ENCODE peak calls at places on chromosomes 13 and 19, in seven cellular contexts. B, L, F, Q, S, I and Z are unnamed samples.

GRCh38 chr13:39603424-39603947 is 493 bp upstream of the LHFPL6 start:
- DNase-seq in B (peak), L (no peak), F (no peak), Q (peak), S (peak), I (peak), Z (no peak)

GRCh38 chr13:71285700-71286099 is 581.3 kb downstream of the DACH1 start:
- DNase-seq in B (no peak), L (no peak), F (no peak), Q (no peak), S (no peak), I (peak), Z (no peak)

GRCh38 chr13:35957174-35957867 is 173.9 kb downstream of the DCLK1 start:
- DNase-seq in B (no peak), L (no peak), F (no peak), Q (no peak), S (no peak), I (no peak), Z (no peak)

GRCh38 chr13:59846845-59847620 is 316.7 kb downstream of the DIAPH3 start:
- DNase-seq in B (no peak), L (no peak), F (no peak), Q (no peak), S (no peak), I (peak), Z (no peak)

GRCh38 chr13:53783466-53783865 is 754.9 kb downstream of the OLFM4 start:
- DNase-seq in B (no peak), L (no peak), F (no peak), Q (no peak), S (peak), I (no peak), Z (no peak)

GRCh38 chr19:18287836-18288772 is 6.7 kb upstream of the JUND start:
- DNase-seq in B (no peak), L (peak), F (no peak), Q (no peak), S (peak), I (peak), Z (no peak)

GRCh38 chr13:19181621-19182485 is at the start of gene TUBA3C:
- DNase-seq in B (no peak), L (no peak), F (no peak), Q (peak), S (no peak), I (no peak), Z (no peak)

GRCh38 chr19:13579388-13580060 is 73.2 kb upstream of the CACNA1A start:
- DNase-seq in B (no peak), L (no peak), F (no peak), Q (no peak), S (no peak), I (no peak), Z (no peak)

GRCh38 chr13:27182844-27183497 is 11.4 kb upstream of the USP12 start:
- DNase-seq in B (no peak), L (no peak), F (no peak), Q (no peak), S (no peak), I (no peak), Z (no peak)

GRCh38 chr19:36160821-36161596 is 8.8 kb upstream of the COX7A1 start:
- DNase-seq in B (no peak), L (no peak), F (no peak), Q (no peak), S (no peak), I (no peak), Z (no peak)

GRCh38 chr13:59490651-59491050 is 673.1 kb downstream of the DIAPH3 start:
- DNase-seq in B (no peak), L (no peak), F (no peak), Q (no peak), S (no peak), I (no peak), Z (no peak)

GRCh38 chr13:76934671-76935070 is 13.6 kb upstream of the ACOD1 start:
- DNase-seq in B (no peak), L (no peak), F (no peak), Q (no peak), S (no peak), I (no peak), Z (no peak)

GRCh38 chr13:89688908-89689307 is 1658.6 kb upstream of the MIR17HG start:
- DNase-seq in B (no peak), L (no peak), F (no peak), Q (no peak), S (no peak), I (peak), Z (no peak)

GRCh38 chr19:52897149-52897935 is at the start of gene ZNF320:
- DNase-seq in B (peak), L (peak), F (peak), Q (peak), S (peak), I (peak), Z (peak)

GRCh38 chr13:113110852-113111315 is 5.3 kb downstream of the F7 start:
- DNase-seq in B (no peak), L (no peak), F (no peak), Q (no peak), S (no peak), I (no peak), Z (no peak)

GRCh38 chr19:43290568-43291359 is 21.4 kb upstream of the PSG9 start:
- DNase-seq in B (no peak), L (no peak), F (no peak), Q (no peak), S (peak), I (no peak), Z (no peak)

GRCh38 chr19:51653162-51653561 is 6.5 kb upstream of the SIGLEC14 start:
- DNase-seq in B (no peak), L (no peak), F (no peak), Q (no peak), S (no peak), I (no peak), Z (no peak)

GRCh38 chr19:51651216-51651846 is 4.7 kb upstream of the SIGLEC14 start:
- DNase-seq in B (no peak), L (peak), F (no peak), Q (peak), S (no peak), I (no peak), Z (no peak)

GRCh38 chr19:51652266-51652665 is 5.6 kb upstream of the SIGLEC14 start:
- DNase-seq in B (no peak), L (no peak), F (no peak), Q (no peak), S (no peak), I (no peak), Z (no peak)

DNA sequence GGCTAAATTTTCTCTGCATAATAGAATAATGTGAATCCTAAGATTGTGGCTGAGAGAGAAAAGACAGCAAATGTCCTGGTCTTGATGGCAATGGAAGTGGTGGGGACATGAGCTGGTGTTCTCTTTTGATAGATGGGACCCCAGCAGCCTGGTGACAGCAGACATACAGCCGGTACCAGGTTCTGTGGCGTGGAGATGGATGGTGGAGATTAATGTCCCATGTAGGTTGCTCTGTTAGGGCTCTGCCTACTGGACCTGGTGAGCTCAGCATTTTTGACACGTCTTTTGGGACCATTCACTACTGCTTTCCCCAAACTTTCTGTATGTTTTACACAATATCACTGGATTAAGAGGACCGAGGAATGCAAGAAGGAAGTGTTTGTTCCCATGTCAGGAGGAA is 8.2 kb upstream of the SIGLEC14 start:
- DNase-seq in B (no peak), L (no peak), F (no peak), Q (no peak), S (no peak), I (no peak), Z (no peak)
- TF ChIP-seq CTCF in B (no peak), L (no peak), F (no peak), Q (no peak), S (no peak), I (no peak), Z (no peak)

GRCh38 chr19:54391589-54392061 is 23.6 kb upstream of the TTYH1 start:
- DNase-seq in B (no peak), L (no peak), F (no peak), Q (no peak), S (no peak), I (peak), Z (no peak)
- TF ChIP-seq CTCF in B (no peak), L (no peak), F (no peak), Q (no peak), S (no peak), I (peak), Z (no peak)

DNA sequence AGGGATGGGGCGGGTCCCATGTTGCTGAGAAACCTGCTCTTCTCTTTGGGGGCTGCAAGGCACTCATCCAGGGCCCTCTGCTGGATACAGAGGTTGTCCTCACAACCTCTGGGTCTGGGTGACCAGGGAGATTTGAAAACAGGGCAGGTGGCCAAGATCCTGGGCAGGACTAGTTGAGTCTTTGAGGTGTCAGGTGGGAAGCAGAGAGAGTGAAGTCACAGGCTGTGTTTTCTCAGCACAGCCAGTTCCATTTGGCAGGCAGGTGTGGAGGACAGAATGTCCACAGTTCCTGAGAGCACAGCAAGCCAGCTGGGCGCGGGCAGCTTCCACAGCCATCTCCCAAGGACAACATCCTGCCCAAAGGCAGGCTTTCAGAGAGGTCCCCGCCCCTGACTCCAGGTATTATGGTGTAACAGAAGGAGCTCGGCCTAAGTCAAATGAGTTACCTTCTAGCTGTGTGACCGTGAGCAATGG is 118.8 kb downstream of the NUFIP1 start:
- DNase-seq in B (peak), L (no peak), F (no peak), Q (no peak), S (no peak), I (no peak), Z (no peak)
- TF ChIP-seq CTCF in B (no peak), L (no peak), F (no peak), Q (no peak), S (no peak), I (no peak), Z (no peak)

DNA sequence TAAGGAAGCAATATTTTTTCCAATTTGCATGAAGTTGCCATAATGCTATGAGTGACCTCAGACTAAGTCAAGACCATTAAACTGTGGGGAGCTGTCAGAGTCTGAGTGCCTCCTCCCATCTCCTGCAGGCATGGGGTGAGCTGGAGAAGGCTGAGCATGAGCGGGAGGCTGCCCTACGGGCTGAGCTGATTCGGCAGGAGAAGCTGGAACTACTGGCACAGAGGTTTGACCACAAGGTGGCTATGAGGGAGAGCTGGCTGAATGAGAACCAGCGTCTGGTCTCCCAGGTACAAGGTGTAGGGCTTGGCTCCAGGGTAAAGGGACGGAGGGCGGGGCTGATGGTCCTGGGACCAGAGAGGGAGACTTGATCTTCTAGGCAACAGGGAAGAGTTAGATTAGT is 35.8 kb downstream of the SPTBN4 start:
- DNase-seq in B (no peak), L (no peak), F (no peak), Q (peak), S (no peak), I (peak), Z (no peak)
- TF ChIP-seq CTCF in B (no peak), L (no peak), F (peak), Q (no peak), S (no peak), I (peak), Z (no peak)

GRCh38 chr19:16062789-16063188 is 13.5 kb upstream of the TPM4 start:
- DNase-seq in B (peak), L (peak), F (peak), Q (peak), S (peak), I (peak), Z (peak)
- TF ChIP-seq CTCF in B (peak), L (peak), F (peak), Q (peak), S (peak), I (peak), Z (peak)

GRCh38 chr19:8518536-8518935 is 4.6 kb upstream of the ZNF414 start:
- DNase-seq in B (no peak), L (no peak), F (no peak), Q (no peak), S (no peak), I (no peak), Z (no peak)

GRCh38 chr19:8515317-8515716 is 1.4 kb upstream of the ZNF414 start:
- DNase-seq in B (no peak), L (no peak), F (no peak), Q (no peak), S (no peak), I (no peak), Z (no peak)

GRCh38 chr19:8519388-8519787 is 5.4 kb upstream of the ZNF414 start:
- DNase-seq in B (no peak), L (no peak), F (no peak), Q (no peak), S (no peak), I (no peak), Z (no peak)

GRCh38 chr19:8513687-8514504 is at the start of gene ZNF414:
- DNase-seq in B (peak), L (peak), F (peak), Q (peak), S (peak), I (peak), Z (peak)

DNA sequence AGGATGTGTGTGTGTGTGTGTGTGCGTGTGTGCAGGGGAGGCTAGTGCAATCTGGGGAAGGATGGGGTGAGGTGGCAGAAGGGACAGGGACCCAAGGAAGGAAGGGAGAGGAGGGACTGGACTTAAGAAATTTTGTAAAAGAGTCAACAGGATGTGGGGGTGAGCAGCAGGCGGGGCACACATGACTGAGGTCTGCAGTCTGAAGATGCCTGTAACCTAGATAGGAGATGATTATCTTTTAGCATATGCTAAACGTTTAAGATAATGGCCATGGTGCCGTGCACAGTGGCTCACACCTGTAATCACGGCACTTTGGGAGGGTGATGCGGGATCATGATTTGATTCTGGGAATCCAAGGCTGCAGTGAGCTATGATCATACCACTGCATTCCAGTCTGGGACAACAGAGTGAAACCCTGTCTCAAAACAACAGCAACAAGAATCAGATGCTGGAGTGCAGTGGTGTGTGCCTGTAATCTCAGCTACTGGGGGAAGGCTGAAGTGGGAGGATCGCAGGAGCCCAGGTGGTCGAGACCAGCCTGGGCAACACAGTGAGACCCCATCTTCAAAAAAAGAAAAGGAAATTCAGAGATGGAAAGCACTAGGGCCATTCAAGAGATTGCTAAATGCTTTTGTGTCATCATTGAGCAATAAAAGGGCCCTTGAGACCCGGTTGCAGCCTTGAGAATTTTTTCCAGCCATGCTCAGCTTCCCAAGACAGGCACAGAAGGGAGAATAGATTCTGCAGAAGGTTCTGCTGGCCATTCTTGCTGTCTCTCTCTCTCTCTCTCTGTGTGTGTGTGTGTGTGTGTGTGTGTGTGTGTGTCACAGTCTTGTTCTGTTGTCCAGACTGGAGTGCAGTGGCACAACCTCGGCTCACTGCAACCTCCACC is 3.8 kb upstream of the ZNF414 start:
- DNase-seq in B (no peak), L (no peak), F (no peak), Q (no peak), S (no peak), I (no peak), Z (no peak)
- TF ChIP-seq CTCF in B (no peak), L (no peak), F (no peak), Q (no peak), S (no peak), I (no peak), Z (no peak)

GRCh38 chr19:40598918-40599307 is 2.3 kb upstream of the LTBP4 start:
- DNase-seq in B (no peak), L (no peak), F (no peak), Q (no peak), S (no peak), I (no peak), Z (no peak)

GRCh38 chr19:40603071-40603718 is 2.0 kb downstream of the LTBP4 start:
- DNase-seq in B (no peak), L (no peak), F (no peak), Q (no peak), S (no peak), I (peak), Z (no peak)

GRCh38 chr19:40599331-40600085 is 1.7 kb upstream of the LTBP4 start:
- DNase-seq in B (peak), L (no peak), F (no peak), Q (no peak), S (no peak), I (peak), Z (no peak)

GRCh38 chr19:40600086-40600917 is 867 bp upstream of the LTBP4 start:
- DNase-seq in B (peak), L (no peak), F (no peak), Q (no peak), S (no peak), I (peak), Z (no peak)

DNA sequence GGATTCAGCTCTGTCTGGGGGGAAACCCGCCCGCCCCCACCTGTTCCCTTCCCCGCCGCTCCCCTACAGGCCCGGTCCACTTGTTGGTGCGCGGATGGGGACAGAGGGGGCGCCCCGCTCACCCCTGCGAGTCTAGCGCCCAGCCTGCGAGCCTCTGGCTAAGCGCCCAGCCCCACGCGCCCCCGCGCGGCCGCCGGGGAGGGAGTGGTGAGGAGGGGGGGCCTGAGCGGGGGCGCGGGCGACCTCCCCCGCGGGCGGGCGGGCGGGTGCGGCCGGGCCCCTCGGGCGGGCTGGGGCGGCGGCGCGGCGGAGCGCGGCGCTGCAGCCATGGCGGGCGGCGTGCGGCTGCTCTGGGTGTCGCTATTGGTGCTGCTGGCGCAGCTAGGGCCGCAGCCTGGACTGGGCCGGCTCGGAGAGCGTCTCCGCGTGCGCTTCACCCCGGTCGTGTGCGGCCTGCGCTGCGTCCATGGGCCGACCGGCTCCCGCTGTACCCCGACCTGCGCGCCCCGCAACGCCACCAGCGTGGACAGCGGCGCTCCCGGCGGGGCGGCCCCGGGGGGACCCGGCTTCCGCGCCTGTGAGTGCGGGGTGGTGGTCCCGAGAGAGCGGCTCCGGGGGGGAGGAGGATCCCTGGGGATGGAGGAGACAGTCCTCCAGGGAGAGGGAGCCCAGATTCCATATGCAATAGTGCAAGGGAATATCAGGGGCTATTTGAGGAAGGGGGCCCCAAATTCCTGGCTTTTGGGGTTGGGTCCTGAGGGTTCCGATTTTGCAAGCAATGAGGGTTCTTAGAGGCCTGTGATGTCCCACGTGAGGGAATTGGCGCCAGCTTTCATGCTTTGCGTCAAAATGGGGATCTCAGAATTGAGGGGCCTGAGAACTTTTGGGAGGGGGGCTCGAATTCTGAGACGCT is at the start of gene LTBP4:
- DNase-seq in B (peak), L (peak), F (no peak), Q (no peak), S (peak), I (peak), Z (no peak)
- TF ChIP-seq CTCF in B (no peak), L (no peak), F (peak), Q (peak), S (no peak), I (peak), Z (peak)

DNA sequence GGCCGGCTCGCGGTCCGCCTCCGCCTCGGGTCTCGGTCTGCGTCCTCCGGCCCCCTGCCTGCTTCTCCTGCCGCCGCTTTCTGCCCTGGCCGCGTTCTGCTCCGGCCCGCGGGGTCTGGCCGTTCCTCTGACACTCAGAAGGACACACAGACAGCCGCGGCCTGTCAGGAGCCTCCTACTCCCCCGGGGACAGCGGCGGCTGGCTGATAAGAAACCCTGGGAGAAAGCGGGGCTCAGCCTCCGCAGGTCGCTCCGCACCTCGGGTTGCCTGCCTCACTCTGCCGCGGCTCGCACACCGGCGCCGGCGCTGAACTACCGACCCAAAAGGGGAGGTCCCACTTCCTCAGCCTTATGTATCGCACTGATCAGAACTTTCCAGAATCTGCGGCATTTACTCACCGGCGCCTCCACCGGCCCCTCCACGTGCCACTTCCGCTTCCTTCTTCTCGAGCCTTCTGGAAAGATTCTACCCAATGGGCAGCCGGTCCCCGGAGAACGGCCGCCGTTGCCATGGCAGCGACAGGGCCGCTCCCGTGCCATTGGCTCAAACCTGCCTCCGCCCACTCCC is at the start of gene HSPH1:
- DNase-seq in B (peak), L (peak), F (peak), Q (peak), S (peak), I (peak), Z (peak)
- TF ChIP-seq CTCF in B (peak), L (no peak), F (peak), Q (peak), S (no peak), I (peak), Z (no peak)